ENCODE peak calls at places on chromosomes 11 and 22, in six cellular contexts. Z, U, G, X, B and E are unnamed samples.

GRCh38 chr11:94834931-94835330 is 66.8 kb downstream of the AMOTL1 start:
- DNase-seq in B (no peak), X (no peak), Z (no peak), G (no peak), U (no peak), E (no peak)

GRCh38 chr11:130850185-130850944 is 65.9 kb downstream of the SNX19 start:
- DNase-seq in X (no peak), U (no peak), G (no peak), Z (no peak), B (no peak), E (no peak)

GRCh38 chr11:69500285-69501120 is 19.0 kb downstream of the LINC01488 start:
- DNase-seq in X (no peak), G (no peak), Z (no peak), U (no peak), B (no peak), E (no peak)

GRCh38 chr22:27310966-27311665 is 490.4 kb downstream of the MN1 start:
- DNase-seq in G (no peak), B (no peak), X (no peak), Z (no peak), U (no peak), E (no peak)

GRCh38 chr11:9726313-9727022 is 62.6 kb downstream of the SWAP70 start:
- DNase-seq in X (peak), U (no peak), G (no peak), B (no peak), Z (no peak), E (no peak)

GRCh38 chr11:57155838-57156583 is 25.7 kb upstream of the LRRC55 start:
- DNase-seq in B (no peak), Z (no peak), G (no peak), X (no peak), U (no peak), E (no peak)

GRCh38 chr11:26102325-26102724 is 229.6 kb upstream of the ANO3 start:
- DNase-seq in Z (no peak), X (no peak), B (no peak), U (no peak), G (no peak), E (no peak)

GRCh38 chr11:117026593-117027330 is 71.5 kb downstream of the SIK3 start:
- DNase-seq in Z (no peak), U (no peak), B (no peak), X (peak), G (no peak), E (peak)

GRCh38 chr22:20128902-20129746 is 2.5 kb upstream of the ZDHHC8 start:
- DNase-seq in X (no peak), B (no peak), G (peak), Z (peak), U (peak), E (no peak)

GRCh38 chr11:111414267-111414931 is 35.3 kb upstream of the POU2AF1 start:
- DNase-seq in B (no peak), U (no peak), G (no peak), Z (peak), X (no peak), E (no peak)

GRCh38 chr11:61554172-61554988 is 26.5 kb downstream of the SYT7 start:
- DNase-seq in B (no peak), U (no peak), X (no peak), Z (peak), G (no peak), E (no peak)

GRCh38 chr11:76654310-76654851 is 16.2 kb downstream of the LRRC32 start:
- DNase-seq in G (no peak), B (no peak), U (no peak), X (no peak), Z (no peak), E (no peak)

GRCh38 chr11:66676931-66677598 is 622 bp downstream of the RBM4B start:
- DNase-seq in U (no peak), B (no peak), Z (no peak), G (no peak), X (no peak), E (no peak)

GRCh38 chr11:64206457-64207246 is at the start of gene FERMT3:
- DNase-seq in G (no peak), Z (peak), B (no peak), U (peak), X (no peak), E (peak)

GRCh38 chr11:1109101-1109917 is 34.6 kb downstream of the MUC2 start:
- DNase-seq in U (no peak), Z (no peak), B (no peak), G (no peak), X (no peak), E (no peak)